ENCODE peak calls at places on chromosomes 6 and 20, in five cellular contexts. One of them, this sample, is unnamed.

GRCh38 chr20:51488331-51488730 is 54.2 kb downstream of the NFATC2 start:
- DNase-seq in OCI-LY7: no peak
- DNase-seq in psoas muscle: no peak
- DNase-seq in DMS153: no peak
- DNase-seq in colonic mucosa: no peak
- DNase-seq in this sample: no peak

GRCh38 chr6:85186546-85187170 is 263.2 kb upstream of the NT5E start:
- DNase-seq in DMS153: no peak
- DNase-seq in OCI-LY7: no peak
- DNase-seq in colonic mucosa: no peak
- DNase-seq in psoas muscle: no peak
- DNase-seq in this sample: no peak

GRCh38 chr6:158286413-158286812 is 25.9 kb upstream of the TULP4 start:
- DNase-seq in DMS153: no peak
- DNase-seq in psoas muscle: no peak
- DNase-seq in OCI-LY7: no peak
- DNase-seq in colonic mucosa: no peak
- DNase-seq in this sample: no peak

GRCh38 chr6:22147983-22148797 is 148.6 kb downstream of the PRL start:
- DNase-seq in OCI-LY7: no peak
- DNase-seq in colonic mucosa: peak
- DNase-seq in psoas muscle: no peak
- DNase-seq in DMS153: peak
- DNase-seq in this sample: no peak

GRCh38 chr6:56799966-56800365 is 154.9 kb upstream of the BEND6 start:
- DNase-seq in colonic mucosa: no peak
- DNase-seq in OCI-LY7: no peak
- DNase-seq in DMS153: no peak
- DNase-seq in psoas muscle: no peak
- DNase-seq in this sample: no peak

GRCh38 chr6:27279513-27280063 is 32.1 kb downstream of the PRSS16 start:
- DNase-seq in psoas muscle: no peak
- DNase-seq in OCI-LY7: no peak
- DNase-seq in DMS153: no peak
- DNase-seq in colonic mucosa: no peak
- DNase-seq in this sample: no peak

GRCh38 chr20:54044156-54044555 is 26.2 kb downstream of the BCAS1 start:
- DNase-seq in OCI-LY7: no peak
- DNase-seq in psoas muscle: no peak
- DNase-seq in colonic mucosa: no peak
- DNase-seq in DMS153: no peak
- DNase-seq in this sample: peak

GRCh38 chr20:50163570-50164317 is 10.2 kb upstream of the PEDS1 start:
- DNase-seq in OCI-LY7: no peak
- DNase-seq in psoas muscle: peak
- DNase-seq in DMS153: no peak
- DNase-seq in colonic mucosa: no peak
- DNase-seq in this sample: no peak

GRCh38 chr6:75526502-75527127 is 33.0 kb upstream of the FILIP1 start:
- DNase-seq in colonic mucosa: peak
- DNase-seq in OCI-LY7: peak
- DNase-seq in psoas muscle: no peak
- DNase-seq in DMS153: peak
- DNase-seq in this sample: peak

GRCh38 chr20:46681032-46681854 is 8.0 kb downstream of the TP53RK start:
- DNase-seq in psoas muscle: no peak
- DNase-seq in colonic mucosa: peak
- DNase-seq in OCI-LY7: peak
- DNase-seq in DMS153: no peak
- DNase-seq in this sample: peak

GRCh38 chr6:76382201-76382600 is 309.7 kb upstream of the IMPG1 start:
- DNase-seq in colonic mucosa: no peak
- DNase-seq in psoas muscle: no peak
- DNase-seq in OCI-LY7: no peak
- DNase-seq in DMS153: no peak
- DNase-seq in this sample: no peak

GRCh38 chr6:133697666-133698065 is 191.2 kb upstream of the TCF21 start:
- DNase-seq in DMS153: no peak
- DNase-seq in OCI-LY7: no peak
- DNase-seq in colonic mucosa: no peak
- DNase-seq in psoas muscle: no peak
- DNase-seq in this sample: no peak

This sample was measured in GM12865.